ENCODE peak calls at places on chromosomes 7 and 10, in nine cellular contexts. One of them, this sample, is unnamed.

GRCh38 chr7:37546677-37547076 is 98.0 kb upstream of the ELMO1 start:
- DNase-seq in MCF 10A: peak; percentile 11
- DNase-seq in AG04450: no peak
- DNase-seq in progenitor cell of endocrine pancreas: no peak
- DNase-seq in kidney epithelial cell: no peak
- DNase-seq in Peyer's patch: no peak
- DNase-seq in Panc1: no peak
- DNase-seq in GM13977: no peak
- DNase-seq in choroid plexus epithelial cell: no peak
- DNase-seq in this sample: no peak

GRCh38 chr7:28176174-28176573 is 4.4 kb downstream of the JAZF1 start:
- DNase-seq in MCF 10A: no peak
- DNase-seq in AG04450: no peak
- DNase-seq in progenitor cell of endocrine pancreas: no peak
- DNase-seq in kidney epithelial cell: no peak
- DNase-seq in Peyer's patch: no peak
- DNase-seq in Panc1: no peak
- DNase-seq in GM13977: no peak
- DNase-seq in choroid plexus epithelial cell: peak; percentile 46
- DNase-seq in this sample: no peak

GRCh38 chr7:155009570-155010157 is 6.7 kb upstream of the PAXIP1 start:
- DNase-seq in MCF 10A: peak; percentile 21
- DNase-seq in AG04450: no peak
- DNase-seq in progenitor cell of endocrine pancreas: no peak
- DNase-seq in kidney epithelial cell: no peak
- DNase-seq in Peyer's patch: no peak
- DNase-seq in Panc1: no peak
- DNase-seq in GM13977: peak; percentile 22
- DNase-seq in choroid plexus epithelial cell: peak; percentile 24
- DNase-seq in this sample: no peak

GRCh38 chr10:91146146-91146545 is 74.3 kb upstream of the PCGF5 start:
- DNase-seq in MCF 10A: no peak
- DNase-seq in AG04450: no peak
- DNase-seq in progenitor cell of endocrine pancreas: no peak
- DNase-seq in kidney epithelial cell: no peak
- DNase-seq in Peyer's patch: no peak
- DNase-seq in Panc1: no peak
- DNase-seq in GM13977: no peak
- DNase-seq in choroid plexus epithelial cell: no peak
- DNase-seq in this sample: no peak

GRCh38 chr7:43700059-43700501 is 29.2 kb downstream of the COA1 start:
- DNase-seq in MCF 10A: peak; percentile 64
- DNase-seq in AG04450: peak; percentile 43
- DNase-seq in progenitor cell of endocrine pancreas: no peak
- DNase-seq in kidney epithelial cell: no peak
- DNase-seq in Peyer's patch: no peak
- DNase-seq in Panc1: peak; percentile 42
- DNase-seq in GM13977: peak; percentile 31
- DNase-seq in choroid plexus epithelial cell: peak; percentile 85
- DNase-seq in this sample: no peak

GRCh38 chr10:8418631-8419030 is 364.1 kb downstream of the GATA3 start:
- DNase-seq in MCF 10A: no peak
- DNase-seq in AG04450: no peak
- DNase-seq in progenitor cell of endocrine pancreas: no peak
- DNase-seq in kidney epithelial cell: no peak
- DNase-seq in Peyer's patch: no peak
- DNase-seq in Panc1: no peak
- DNase-seq in GM13977: no peak
- DNase-seq in choroid plexus epithelial cell: no peak
- DNase-seq in this sample: no peak

GRCh38 chr10:130762481-130762880 is 549.0 kb downstream of the TCERG1L start:
- DNase-seq in MCF 10A: no peak
- DNase-seq in AG04450: no peak
- DNase-seq in progenitor cell of endocrine pancreas: no peak
- DNase-seq in kidney epithelial cell: no peak
- DNase-seq in Peyer's patch: no peak
- DNase-seq in Panc1: no peak
- DNase-seq in GM13977: no peak
- DNase-seq in choroid plexus epithelial cell: no peak
- DNase-seq in this sample: no peak

GRCh38 chr7:22001345-22002004 is 55.8 kb upstream of the CDCA7L start:
- DNase-seq in MCF 10A: peak; percentile 73
- DNase-seq in AG04450: peak; percentile 16
- DNase-seq in progenitor cell of endocrine pancreas: peak; percentile 15
- DNase-seq in kidney epithelial cell: peak; percentile 32
- DNase-seq in Peyer's patch: no peak
- DNase-seq in Panc1: peak; percentile 35
- DNase-seq in GM13977: peak; percentile 72
- DNase-seq in choroid plexus epithelial cell: peak; percentile 87
- DNase-seq in this sample: peak; percentile 56

GRCh38 chr10:79070091-79070610 is 1.4 kb downstream of the ZMIZ1 start:
- DNase-seq in MCF 10A: no peak
- DNase-seq in AG04450: no peak
- DNase-seq in progenitor cell of endocrine pancreas: peak; percentile 23
- DNase-seq in kidney epithelial cell: no peak
- DNase-seq in Peyer's patch: peak; percentile 81
- DNase-seq in Panc1: no peak
- DNase-seq in GM13977: peak; percentile 52
- DNase-seq in choroid plexus epithelial cell: peak; percentile 40
- DNase-seq in this sample: peak; percentile 23

GRCh38 chr10:10667466-10667865 is 350.2 kb upstream of the CELF2 start:
- DNase-seq in MCF 10A: no peak
- DNase-seq in AG04450: no peak
- DNase-seq in progenitor cell of endocrine pancreas: no peak
- DNase-seq in kidney epithelial cell: no peak
- DNase-seq in Peyer's patch: no peak
- DNase-seq in Panc1: no peak
- DNase-seq in GM13977: no peak
- DNase-seq in choroid plexus epithelial cell: no peak
- DNase-seq in this sample: no peak

GRCh38 chr7:137978464-137979237 is 23.2 kb downstream of the CREB3L2 start:
- DNase-seq in MCF 10A: peak; percentile 87
- DNase-seq in AG04450: peak; percentile 89
- DNase-seq in progenitor cell of endocrine pancreas: no peak
- DNase-seq in kidney epithelial cell: peak; percentile 91
- DNase-seq in Peyer's patch: no peak
- DNase-seq in Panc1: peak; percentile 94
- DNase-seq in GM13977: no peak
- DNase-seq in choroid plexus epithelial cell: peak; percentile 96
- DNase-seq in this sample: no peak

GRCh38 chr10:78780551-78780961 is 288.2 kb upstream of the ZMIZ1 start:
- DNase-seq in MCF 10A: no peak
- DNase-seq in AG04450: no peak
- DNase-seq in progenitor cell of endocrine pancreas: no peak
- DNase-seq in kidney epithelial cell: no peak
- DNase-seq in Peyer's patch: peak; percentile 28
- DNase-seq in Panc1: no peak
- DNase-seq in GM13977: no peak
- DNase-seq in choroid plexus epithelial cell: no peak
- DNase-seq in this sample: no peak

GRCh38 chr7:120302190-120302589 is 29.2 kb downstream of the KCND2 start:
- DNase-seq in MCF 10A: no peak
- DNase-seq in AG04450: no peak
- DNase-seq in progenitor cell of endocrine pancreas: no peak
- DNase-seq in kidney epithelial cell: no peak
- DNase-seq in Peyer's patch: no peak
- DNase-seq in Panc1: no peak
- DNase-seq in GM13977: no peak
- DNase-seq in choroid plexus epithelial cell: no peak
- DNase-seq in this sample: no peak

GRCh38 chr10:74991435-74991834 is 120.0 kb upstream of the SAMD8 start:
- DNase-seq in MCF 10A: peak; percentile 6
- DNase-seq in AG04450: no peak
- DNase-seq in progenitor cell of endocrine pancreas: no peak
- DNase-seq in kidney epithelial cell: no peak
- DNase-seq in Peyer's patch: no peak
- DNase-seq in Panc1: peak; percentile 22
- DNase-seq in GM13977: no peak
- DNase-seq in choroid plexus epithelial cell: peak; percentile 29
- DNase-seq in this sample: no peak

GRCh38 chr10:133465950-133466474 is 12.3 kb downstream of the SCART1 start:
- DNase-seq in MCF 10A: no peak
- DNase-seq in AG04450: no peak
- DNase-seq in progenitor cell of endocrine pancreas: no peak
- DNase-seq in kidney epithelial cell: no peak
- DNase-seq in Peyer's patch: no peak
- DNase-seq in Panc1: no peak
- DNase-seq in GM13977: no peak
- DNase-seq in choroid plexus epithelial cell: no peak
- DNase-seq in this sample: no peak

GRCh38 chr7:70774895-70775527 is 356.9 kb upstream of the GALNT17 start:
- DNase-seq in MCF 10A: no peak
- DNase-seq in AG04450: no peak
- DNase-seq in progenitor cell of endocrine pancreas: no peak
- DNase-seq in kidney epithelial cell: no peak
- DNase-seq in Peyer's patch: no peak
- DNase-seq in Panc1: no peak
- DNase-seq in GM13977: no peak
- DNase-seq in choroid plexus epithelial cell: no peak
- DNase-seq in this sample: no peak

GRCh38 chr7:90661290-90662151 is 65.4 kb downstream of the CDK14 start:
- DNase-seq in MCF 10A: no peak
- DNase-seq in AG04450: no peak
- DNase-seq in progenitor cell of endocrine pancreas: no peak
- DNase-seq in kidney epithelial cell: no peak
- DNase-seq in Peyer's patch: no peak
- DNase-seq in Panc1: no peak
- DNase-seq in GM13977: no peak
- DNase-seq in choroid plexus epithelial cell: peak; percentile 29
- DNase-seq in this sample: no peak

GRCh38 chr10:75955953-75956352 is 524.5 kb downstream of the LRMDA start:
- DNase-seq in MCF 10A: no peak
- DNase-seq in AG04450: no peak
- DNase-seq in progenitor cell of endocrine pancreas: no peak
- DNase-seq in kidney epithelial cell: no peak
- DNase-seq in Peyer's patch: no peak
- DNase-seq in Panc1: no peak
- DNase-seq in GM13977: no peak
- DNase-seq in choroid plexus epithelial cell: no peak
- DNase-seq in this sample: no peak

GRCh38 chr7:87217983-87218653 is 1.4 kb downstream of the TMEM243 start:
- DNase-seq in MCF 10A: no peak
- DNase-seq in AG04450: no peak
- DNase-seq in progenitor cell of endocrine pancreas: no peak
- DNase-seq in kidney epithelial cell: no peak
- DNase-seq in Peyer's patch: no peak
- DNase-seq in Panc1: no peak
- DNase-seq in GM13977: no peak
- DNase-seq in choroid plexus epithelial cell: no peak
- DNase-seq in this sample: no peak

DNA sequence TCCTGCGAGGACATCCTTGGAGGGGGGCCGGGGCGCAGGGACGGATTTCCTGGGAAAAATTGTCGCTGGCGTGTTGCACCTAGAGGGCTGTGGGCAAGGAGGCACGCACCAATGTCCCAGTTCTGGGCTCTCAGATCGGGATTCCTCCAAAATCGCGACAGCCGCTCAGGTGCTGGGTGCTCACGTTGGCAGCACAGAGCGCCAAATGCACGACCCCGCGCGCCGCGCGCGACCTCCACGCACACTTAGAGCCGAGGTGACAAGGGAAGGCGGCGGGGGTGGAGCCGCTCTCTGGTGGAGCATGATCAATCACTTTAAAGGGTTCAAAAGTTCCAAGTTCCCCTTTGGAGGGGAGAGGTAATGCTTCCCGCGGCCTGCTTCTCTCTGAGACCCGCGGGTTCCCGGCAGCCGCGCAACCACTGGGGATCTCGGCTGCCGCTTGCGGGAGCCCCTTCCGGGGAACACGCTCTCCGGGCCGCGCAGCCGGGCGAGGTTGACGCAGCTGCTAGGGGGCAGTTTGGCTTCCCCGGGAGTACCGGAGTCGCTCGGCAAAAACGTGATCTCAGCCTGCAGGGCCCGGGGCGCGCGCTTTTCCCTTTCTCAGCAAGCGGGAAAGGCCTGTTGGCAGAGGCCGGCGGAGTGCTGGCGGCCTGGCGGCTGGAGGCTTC is 25.4 kb downstream of the SKIDA1 start:
- DNase-seq in MCF 10A: no peak
- DNase-seq in AG04450: no peak
- DNase-seq in progenitor cell of endocrine pancreas: peak; percentile 48
- DNase-seq in kidney epithelial cell: no peak
- DNase-seq in Peyer's patch: no peak
- DNase-seq in Panc1: no peak
- DNase-seq in GM13977: no peak
- DNase-seq in choroid plexus epithelial cell: no peak
- DNase-seq in this sample: peak; percentile 58
- TF ChIP-seq CTCF in MCF 10A: no peak
- TF ChIP-seq CTCF in AG04450: no peak
- TF ChIP-seq CTCF in progenitor cell of endocrine pancreas: peak; percentile 11
- TF ChIP-seq CTCF in kidney epithelial cell: no peak
- TF ChIP-seq CTCF in Peyer's patch: no peak
- TF ChIP-seq CTCF in Panc1: no peak
- TF ChIP-seq CTCF in GM13977: no peak
- TF ChIP-seq CTCF in choroid plexus epithelial cell: peak; percentile 18
- TF ChIP-seq CTCF in this sample: no peak

GRCh38 chr10:2130906-2131305 is 393.6 kb upstream of the ADARB2 start:
- DNase-seq in MCF 10A: no peak
- DNase-seq in AG04450: no peak
- DNase-seq in progenitor cell of endocrine pancreas: no peak
- DNase-seq in kidney epithelial cell: no peak
- DNase-seq in Peyer's patch: no peak
- DNase-seq in Panc1: no peak
- DNase-seq in GM13977: no peak
- DNase-seq in choroid plexus epithelial cell: no peak
- DNase-seq in this sample: no peak
- TF ChIP-seq CTCF in MCF 10A: no peak
- TF ChIP-seq CTCF in AG04450: no peak
- TF ChIP-seq CTCF in progenitor cell of endocrine pancreas: no peak
- TF ChIP-seq CTCF in kidney epithelial cell: no peak
- TF ChIP-seq CTCF in Peyer's patch: no peak
- TF ChIP-seq CTCF in Panc1: no peak
- TF ChIP-seq CTCF in GM13977: no peak
- TF ChIP-seq CTCF in choroid plexus epithelial cell: no peak
- TF ChIP-seq CTCF in this sample: no peak

GRCh38 chr7:66950763-66951162 is 29.7 kb downstream of the TMEM248 start:
- DNase-seq in MCF 10A: peak; percentile 73
- DNase-seq in AG04450: no peak
- DNase-seq in progenitor cell of endocrine pancreas: no peak
- DNase-seq in kidney epithelial cell: no peak
- DNase-seq in Peyer's patch: no peak
- DNase-seq in Panc1: no peak
- DNase-seq in GM13977: no peak
- DNase-seq in choroid plexus epithelial cell: peak; percentile 40
- DNase-seq in this sample: no peak
- TF ChIP-seq CTCF in MCF 10A: no peak
- TF ChIP-seq CTCF in AG04450: no peak
- TF ChIP-seq CTCF in progenitor cell of endocrine pancreas: no peak
- TF ChIP-seq CTCF in kidney epithelial cell: no peak
- TF ChIP-seq CTCF in Peyer's patch: no peak
- TF ChIP-seq CTCF in Panc1: no peak
- TF ChIP-seq CTCF in GM13977: no peak
- TF ChIP-seq CTCF in choroid plexus epithelial cell: no peak
- TF ChIP-seq CTCF in this sample: no peak

DNA sequence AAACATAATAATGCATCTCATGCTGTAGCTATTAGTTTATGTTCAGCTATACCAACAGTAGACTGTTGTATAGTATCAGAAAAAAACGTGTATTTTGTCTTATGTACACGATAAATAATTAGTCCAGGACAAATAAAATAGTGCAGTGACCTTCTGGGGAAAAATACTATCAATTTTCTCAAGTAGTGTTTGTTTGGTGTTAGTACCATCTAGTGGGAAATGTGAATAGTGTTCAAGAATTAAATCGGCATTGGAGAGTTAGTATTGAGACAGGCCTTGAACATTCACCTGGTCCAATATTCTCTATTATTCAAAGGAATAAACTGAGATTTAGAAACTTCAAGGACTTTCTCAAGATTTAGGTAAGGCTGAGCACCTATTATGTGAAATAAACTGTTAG is 21.7 kb upstream of the OR2A5 start:
- DNase-seq in MCF 10A: peak; percentile 39
- DNase-seq in AG04450: no peak
- DNase-seq in progenitor cell of endocrine pancreas: no peak
- DNase-seq in kidney epithelial cell: no peak
- DNase-seq in Peyer's patch: no peak
- DNase-seq in Panc1: no peak
- DNase-seq in GM13977: no peak
- DNase-seq in choroid plexus epithelial cell: peak; percentile 78
- DNase-seq in this sample: no peak
- TF ChIP-seq CTCF in MCF 10A: peak; percentile 54
- TF ChIP-seq CTCF in AG04450: peak; percentile 57
- TF ChIP-seq CTCF in progenitor cell of endocrine pancreas: peak; percentile 69
- TF ChIP-seq CTCF in kidney epithelial cell: peak; percentile 33
- TF ChIP-seq CTCF in Peyer's patch: peak; percentile 71
- TF ChIP-seq CTCF in Panc1: peak; percentile 45
- TF ChIP-seq CTCF in GM13977: peak; percentile 29
- TF ChIP-seq CTCF in choroid plexus epithelial cell: peak; percentile 56
- TF ChIP-seq CTCF in this sample: no peak